ENCODE peak calls at places on chromosomes 4 and X, in seven cellular contexts. One of them, this sample, is unnamed.

GRCh38 chrX:132956421-132957210 is 1.8 kb downstream of the HS6ST2 start:
- DNase-seq in CD4-positive, alpha-beta T cell: no peak
- DNase-seq in left lung: no peak
- DNase-seq in breast epithelium: no peak
- DNase-seq in RWPE1: peak
- DNase-seq in brain microvascular endothelial cell: no peak
- DNase-seq in cardiac muscle cell: no peak
- DNase-seq in this sample: no peak

GRCh38 chr4:95190751-95191436 is 357.9 kb downstream of the UNC5C start:
- DNase-seq in brain microvascular endothelial cell: no peak
- DNase-seq in left lung: no peak
- DNase-seq in RWPE1: no peak
- DNase-seq in CD4-positive, alpha-beta T cell: no peak
- DNase-seq in breast epithelium: no peak
- DNase-seq in cardiac muscle cell: no peak
- DNase-seq in this sample: peak

GRCh38 chrX:22135994-22136684 is 104.0 kb downstream of the PHEX start:
- DNase-seq in brain microvascular endothelial cell: no peak
- DNase-seq in RWPE1: peak
- DNase-seq in left lung: no peak
- DNase-seq in cardiac muscle cell: peak
- DNase-seq in CD4-positive, alpha-beta T cell: peak
- DNase-seq in breast epithelium: no peak
- DNase-seq in this sample: peak

GRCh38 chr4:145808021-145808650 is 128.2 kb downstream of the C4orf51 start:
- DNase-seq in CD4-positive, alpha-beta T cell: no peak
- DNase-seq in cardiac muscle cell: peak
- DNase-seq in RWPE1: peak
- DNase-seq in brain microvascular endothelial cell: peak
- DNase-seq in breast epithelium: no peak
- DNase-seq in left lung: no peak
- DNase-seq in this sample: peak

GRCh38 chr4:8648296-8648695 is 55.7 kb downstream of the CPZ start:
- DNase-seq in CD4-positive, alpha-beta T cell: no peak
- DNase-seq in cardiac muscle cell: no peak
- DNase-seq in breast epithelium: peak
- DNase-seq in brain microvascular endothelial cell: no peak
- DNase-seq in RWPE1: no peak
- DNase-seq in left lung: no peak
- DNase-seq in this sample: no peak

GRCh38 chrX:24498181-24498580 is 33.1 kb downstream of the PDK3 start:
- DNase-seq in RWPE1: no peak
- DNase-seq in left lung: no peak
- DNase-seq in cardiac muscle cell: peak
- DNase-seq in breast epithelium: no peak
- DNase-seq in CD4-positive, alpha-beta T cell: no peak
- DNase-seq in brain microvascular endothelial cell: peak
- DNase-seq in this sample: no peak

GRCh38 chr4:36917413-36917812 is 327.1 kb upstream of the NWD2 start:
- DNase-seq in breast epithelium: no peak
- DNase-seq in cardiac muscle cell: no peak
- DNase-seq in left lung: no peak
- DNase-seq in brain microvascular endothelial cell: no peak
- DNase-seq in RWPE1: no peak
- DNase-seq in CD4-positive, alpha-beta T cell: no peak
- DNase-seq in this sample: no peak

GRCh38 chrX:85012098-85012497 is 8.4 kb downstream of the APOOL start:
- DNase-seq in RWPE1: no peak
- DNase-seq in cardiac muscle cell: no peak
- DNase-seq in breast epithelium: no peak
- DNase-seq in brain microvascular endothelial cell: no peak
- DNase-seq in left lung: no peak
- DNase-seq in CD4-positive, alpha-beta T cell: no peak
- DNase-seq in this sample: no peak

GRCh38 chr4:8523175-8523574 is 57.0 kb upstream of the GPR78 start:
- DNase-seq in brain microvascular endothelial cell: no peak
- DNase-seq in cardiac muscle cell: no peak
- DNase-seq in breast epithelium: no peak
- DNase-seq in CD4-positive, alpha-beta T cell: no peak
- DNase-seq in left lung: no peak
- DNase-seq in RWPE1: no peak
- DNase-seq in this sample: no peak

DNA sequence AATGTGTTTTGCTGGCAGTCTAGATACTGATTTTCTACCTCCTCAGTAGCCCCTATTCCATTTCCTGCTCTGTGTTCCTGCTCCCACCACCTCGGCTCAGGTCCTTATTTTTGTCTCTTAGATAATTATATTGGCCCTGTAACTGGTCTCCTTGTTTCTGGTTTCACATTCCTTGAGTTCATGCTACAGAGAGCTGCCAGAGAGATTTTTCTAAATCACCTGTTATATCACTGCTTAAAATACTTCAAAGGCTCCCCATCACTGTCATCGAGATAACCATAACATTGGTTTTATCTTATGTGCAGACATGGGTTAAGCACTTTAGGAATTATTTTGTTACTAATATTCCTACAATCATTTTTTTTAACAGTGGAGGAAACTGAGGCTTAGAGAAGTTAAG is 9.6 kb downstream of the SYNPO2 start:
- DNase-seq in RWPE1: no peak
- DNase-seq in left lung: no peak
- DNase-seq in brain microvascular endothelial cell: no peak
- DNase-seq in breast epithelium: no peak
- DNase-seq in CD4-positive, alpha-beta T cell: no peak
- DNase-seq in cardiac muscle cell: no peak
- DNase-seq in this sample: no peak
- H3K27ac ChIP-seq in RWPE1: no peak
- H3K27ac ChIP-seq in left lung: no peak
- H3K27ac ChIP-seq in brain microvascular endothelial cell: no peak
- H3K27ac ChIP-seq in breast epithelium: peak
- H3K27ac ChIP-seq in CD4-positive, alpha-beta T cell: no peak
- H3K27ac ChIP-seq in cardiac muscle cell: peak
- H3K27ac ChIP-seq in this sample: no peak

GRCh38 chr4:12595489-12595888 is 888.7 kb downstream of the RAB28 start:
- DNase-seq in CD4-positive, alpha-beta T cell: no peak
- DNase-seq in brain microvascular endothelial cell: no peak
- DNase-seq in breast epithelium: no peak
- DNase-seq in RWPE1: no peak
- DNase-seq in cardiac muscle cell: no peak
- DNase-seq in left lung: no peak
- DNase-seq in this sample: no peak

DNA sequence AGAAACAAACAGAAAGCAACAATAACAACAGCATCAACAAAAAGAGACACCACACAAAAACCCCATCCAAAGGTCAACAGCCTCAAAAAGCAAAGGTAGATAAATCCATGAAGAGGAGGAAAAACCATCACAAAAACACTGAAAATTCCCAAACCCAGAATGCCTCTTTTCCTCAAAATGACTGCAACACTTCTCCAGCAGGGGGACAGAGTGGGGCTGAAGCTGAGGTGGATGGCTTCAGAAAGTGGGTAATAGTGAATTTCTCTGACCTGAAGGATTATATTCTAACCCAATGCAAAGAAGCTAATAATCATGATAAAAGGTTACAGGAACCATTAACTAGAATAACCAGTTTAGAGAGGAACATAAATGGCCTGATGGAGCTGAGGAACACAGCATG is 888.2 kb downstream of the RAB28 start:
- DNase-seq in CD4-positive, alpha-beta T cell: no peak
- DNase-seq in cardiac muscle cell: no peak
- DNase-seq in brain microvascular endothelial cell: no peak
- DNase-seq in breast epithelium: no peak
- DNase-seq in left lung: no peak
- DNase-seq in RWPE1: no peak
- DNase-seq in this sample: no peak
- TF ChIP-seq CTCF in CD4-positive, alpha-beta T cell: no peak
- TF ChIP-seq CTCF in cardiac muscle cell: peak
- TF ChIP-seq CTCF in brain microvascular endothelial cell: no peak
- TF ChIP-seq CTCF in breast epithelium: no peak
- TF ChIP-seq CTCF in left lung: no peak
- TF ChIP-seq CTCF in RWPE1: no peak
- TF ChIP-seq CTCF in this sample: no peak

DNA sequence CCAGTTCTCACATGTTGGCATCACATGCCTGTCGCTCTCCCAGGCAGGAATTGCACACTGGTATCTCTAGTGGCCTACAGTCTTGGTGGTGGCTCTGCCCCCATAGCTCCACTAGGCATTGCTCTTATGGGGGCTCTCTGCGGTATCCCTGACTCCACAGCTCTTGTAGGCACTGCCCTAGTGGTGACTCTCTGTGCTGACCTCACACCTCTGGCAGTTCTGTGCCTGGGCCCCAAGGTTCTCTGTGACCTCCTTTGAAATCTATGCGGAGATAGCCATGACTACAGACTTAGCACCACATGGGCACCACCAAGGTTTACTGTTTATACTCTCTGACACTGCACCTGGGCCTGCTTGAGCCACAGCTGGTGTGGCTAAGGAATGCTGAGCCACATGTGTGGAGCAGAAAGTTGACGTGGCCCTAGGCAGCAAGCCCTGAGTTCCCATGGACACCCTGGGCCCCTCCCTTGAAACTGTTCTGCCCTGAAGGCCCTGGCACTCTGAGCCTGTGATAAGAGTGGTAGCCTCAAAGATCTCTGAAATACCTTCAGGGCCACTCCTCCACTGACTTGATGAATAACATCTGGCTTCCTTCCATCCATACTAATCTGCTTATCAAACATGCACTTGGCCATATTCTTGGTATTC is 8.0 kb downstream of the SLC9B1 start:
- DNase-seq in left lung: peak
- DNase-seq in brain microvascular endothelial cell: no peak
- DNase-seq in breast epithelium: no peak
- DNase-seq in CD4-positive, alpha-beta T cell: no peak
- DNase-seq in cardiac muscle cell: peak
- DNase-seq in RWPE1: peak
- DNase-seq in this sample: peak
- H3K27ac ChIP-seq in left lung: peak
- H3K27ac ChIP-seq in brain microvascular endothelial cell: no peak
- H3K27ac ChIP-seq in breast epithelium: peak
- H3K27ac ChIP-seq in CD4-positive, alpha-beta T cell: no peak
- H3K27ac ChIP-seq in cardiac muscle cell: no peak
- H3K27ac ChIP-seq in RWPE1: peak
- H3K27ac ChIP-seq in this sample: peak

GRCh38 chr4:1105067-1105466 is 8.3 kb downstream of the RNF212 start:
- DNase-seq in brain microvascular endothelial cell: no peak
- DNase-seq in RWPE1: no peak
- DNase-seq in left lung: no peak
- DNase-seq in CD4-positive, alpha-beta T cell: no peak
- DNase-seq in cardiac muscle cell: no peak
- DNase-seq in breast epithelium: no peak
- DNase-seq in this sample: no peak
- TF ChIP-seq CTCF in brain microvascular endothelial cell: no peak
- TF ChIP-seq CTCF in RWPE1: no peak
- TF ChIP-seq CTCF in left lung: no peak
- TF ChIP-seq CTCF in CD4-positive, alpha-beta T cell: no peak
- TF ChIP-seq CTCF in cardiac muscle cell: no peak
- TF ChIP-seq CTCF in breast epithelium: no peak
- TF ChIP-seq CTCF in this sample: no peak

GRCh38 chr4:1305781-1306455 is 16.2 kb downstream of the MAEA start:
- DNase-seq in cardiac muscle cell: no peak
- DNase-seq in breast epithelium: no peak
- DNase-seq in left lung: no peak
- DNase-seq in RWPE1: no peak
- DNase-seq in CD4-positive, alpha-beta T cell: no peak
- DNase-seq in brain microvascular endothelial cell: no peak
- DNase-seq in this sample: no peak
- H3K27ac ChIP-seq in cardiac muscle cell: no peak
- H3K27ac ChIP-seq in breast epithelium: peak
- H3K27ac ChIP-seq in left lung: peak
- H3K27ac ChIP-seq in RWPE1: peak
- H3K27ac ChIP-seq in CD4-positive, alpha-beta T cell: no peak
- H3K27ac ChIP-seq in brain microvascular endothelial cell: no peak
- H3K27ac ChIP-seq in this sample: no peak

GRCh38 chrX:20968996-20969395 is 405.2 kb upstream of the CNKSR2 start:
- DNase-seq in brain microvascular endothelial cell: no peak
- DNase-seq in left lung: no peak
- DNase-seq in CD4-positive, alpha-beta T cell: no peak
- DNase-seq in cardiac muscle cell: peak
- DNase-seq in RWPE1: no peak
- DNase-seq in breast epithelium: no peak
- DNase-seq in this sample: peak
- TF ChIP-seq CTCF in brain microvascular endothelial cell: no peak
- TF ChIP-seq CTCF in left lung: no peak
- TF ChIP-seq CTCF in CD4-positive, alpha-beta T cell: no peak
- TF ChIP-seq CTCF in cardiac muscle cell: no peak
- TF ChIP-seq CTCF in RWPE1: no peak
- TF ChIP-seq CTCF in breast epithelium: no peak
- TF ChIP-seq CTCF in this sample: no peak

GRCh38 chrX:149495573-149496071 is 9.5 kb downstream of the IDS start:
- DNase-seq in brain microvascular endothelial cell: peak
- DNase-seq in RWPE1: peak
- DNase-seq in cardiac muscle cell: peak
- DNase-seq in CD4-positive, alpha-beta T cell: no peak
- DNase-seq in left lung: peak
- DNase-seq in breast epithelium: no peak
- DNase-seq in this sample: peak

GRCh38 chrX:149494844-149495565 is 10.1 kb downstream of the IDS start:
- DNase-seq in RWPE1: no peak
- DNase-seq in left lung: no peak
- DNase-seq in CD4-positive, alpha-beta T cell: no peak
- DNase-seq in breast epithelium: no peak
- DNase-seq in cardiac muscle cell: no peak
- DNase-seq in brain microvascular endothelial cell: no peak
- DNase-seq in this sample: peak

GRCh38 chrX:149497626-149498025 is 7.5 kb downstream of the IDS start:
- DNase-seq in RWPE1: peak
- DNase-seq in breast epithelium: no peak
- DNase-seq in CD4-positive, alpha-beta T cell: no peak
- DNase-seq in left lung: no peak
- DNase-seq in cardiac muscle cell: no peak
- DNase-seq in brain microvascular endothelial cell: peak
- DNase-seq in this sample: peak

GRCh38 chrX:149498767-149499166 is 6.3 kb downstream of the IDS start:
- DNase-seq in brain microvascular endothelial cell: no peak
- DNase-seq in cardiac muscle cell: no peak
- DNase-seq in left lung: no peak
- DNase-seq in breast epithelium: no peak
- DNase-seq in RWPE1: no peak
- DNase-seq in CD4-positive, alpha-beta T cell: no peak
- DNase-seq in this sample: no peak

DNA sequence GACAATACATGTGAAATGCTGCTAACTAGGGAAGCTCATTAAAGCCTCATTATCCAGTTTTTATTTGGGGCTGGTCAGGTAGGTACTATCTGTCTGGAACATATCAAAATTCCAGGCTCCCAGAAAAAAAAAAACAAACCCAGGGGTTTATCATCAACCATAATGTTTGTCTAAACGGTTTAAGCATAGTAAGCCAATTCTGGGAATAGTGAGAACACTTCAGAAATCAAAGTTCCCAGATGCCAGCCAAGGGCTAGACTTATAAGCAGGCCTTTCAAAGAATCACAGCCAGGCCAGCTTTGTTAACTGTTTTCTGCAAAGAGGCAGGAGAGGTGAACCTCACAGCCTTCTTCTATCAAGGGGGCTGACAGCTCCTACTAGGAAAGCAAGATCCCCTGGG is 8.1 kb downstream of the IDS start:
- DNase-seq in RWPE1: no peak
- DNase-seq in CD4-positive, alpha-beta T cell: no peak
- DNase-seq in breast epithelium: no peak
- DNase-seq in left lung: no peak
- DNase-seq in cardiac muscle cell: no peak
- DNase-seq in brain microvascular endothelial cell: no peak
- DNase-seq in this sample: no peak
- H3K27ac ChIP-seq in RWPE1: no peak
- H3K27ac ChIP-seq in CD4-positive, alpha-beta T cell: no peak
- H3K27ac ChIP-seq in breast epithelium: no peak
- H3K27ac ChIP-seq in left lung: no peak
- H3K27ac ChIP-seq in cardiac muscle cell: no peak
- H3K27ac ChIP-seq in brain microvascular endothelial cell: no peak
- H3K27ac ChIP-seq in this sample: peak

This sample was measured in mammary epithelial cell.